ENCODE peak calls at places on chromosomes 3 and 15, in nine cellular contexts. V is ureter; U is astrocyte of the spinal cord; Y is T-helper 2 cell; B is non-pigmented ciliary epithelial cell; F is T-helper 1 cell; T is GM10248; Q is natural killer cell treated with Interleukin-12 subunit alpha and Interleukin-12 subunit beta and Interleukin-15 and Interleukin-18, amount 100 ng/mL, for 72 hours; R is GM03348. G is an unnamed sample.

GRCh38 chr3:150005243-150006102 is 34.8 kb upstream of the PFN2 start:
- DNase-seq in V (no peak), U (peak), Y (no peak), B (no peak), F (no peak), T (no peak), Q (no peak), R (peak), G (no peak)

GRCh38 chr15:27414168-27414870 is 443.3 kb downstream of the GABRG3 start:
- DNase-seq in V (no peak), U (peak), Y (no peak), B (no peak), F (no peak), T (no peak), Q (no peak), R (no peak), G (no peak)

GRCh38 chr3:192005989-192006388 is 545.0 kb downstream of the PYDC2 start:
- DNase-seq in V (no peak), U (no peak), Y (no peak), B (no peak), F (no peak), T (no peak), Q (no peak), R (no peak), G (no peak)

GRCh38 chr15:65909831-65910230 is 40.5 kb downstream of the RAB11A start:
- DNase-seq in V (no peak), U (no peak), Y (no peak), B (no peak), F (no peak), T (peak), Q (no peak), R (no peak), G (no peak)

GRCh38 chr15:82262422-82263026 is at the start of the genes EFL1 and SAXO2:
- DNase-seq in V (peak), U (peak), Y (peak), B (no peak), F (peak), T (peak), Q (peak), R (peak), G (peak)

GRCh38 chr3:12990781-12991480 is 82.3 kb downstream of the IQSEC1 start:
- DNase-seq in V (no peak), U (peak), Y (no peak), B (peak), F (no peak), T (no peak), Q (no peak), R (peak), G (no peak)

GRCh38 chr3:29265673-29266072 is 15.2 kb upstream of the RBMS3 start:
- DNase-seq in V (no peak), U (no peak), Y (no peak), B (no peak), F (no peak), T (no peak), Q (no peak), R (no peak), G (no peak)

GRCh38 chr15:38220874-38221273 is 31.8 kb upstream of the SPRED1 start:
- DNase-seq in V (no peak), U (no peak), Y (no peak), B (no peak), F (no peak), T (no peak), Q (no peak), R (no peak), G (no peak)

GRCh38 chr15:26888761-26889160 is 21.9 kb downstream of the GABRA5 start:
- DNase-seq in V (no peak), U (no peak), Y (no peak), B (no peak), F (no peak), T (no peak), Q (no peak), R (no peak), G (no peak)

GRCh38 chr3:23712656-23713559 is 92.8 kb upstream of the UBE2E1 start:
- DNase-seq in V (no peak), U (peak), Y (no peak), B (peak), F (no peak), T (no peak), Q (no peak), R (peak), G (no peak)

GRCh38 chr3:37736632-37737031 is 125.0 kb upstream of the CTDSPL start:
- DNase-seq in V (no peak), U (no peak), Y (no peak), B (no peak), F (no peak), T (peak), Q (no peak), R (no peak), G (no peak)

GRCh38 chr3:77052733-77053680 is 13.1 kb downstream of the ROBO2 start:
- DNase-seq in V (no peak), U (no peak), Y (no peak), B (no peak), F (no peak), T (no peak), Q (no peak), R (no peak), G (no peak)

G was measured in T-helper 22 cell.